ENCODE peak calls at places on chromosome 3, in seven cellular contexts. R, S, L, N, Y, V and D are unnamed samples. For H3K36me3, the result is how much of the 10 kb centered on the place peaks cover.

GRCh38 chr3:67291287-67292252 is 293.5 kb downstream of the KBTBD8 start:
- DNase-seq in R (no peak), S (no peak), Y (no peak), L (no peak), V (no peak), N (no peak), D (no peak)

GRCh38 chr3:8490079-8490552 is 11.5 kb upstream of the LMCD1 start:
- DNase-seq in Y (no peak), R (no peak), S (no peak), V (peak), N (no peak), L (no peak), D (no peak)

GRCh38 chr3:7025581-7026300 is 164.8 kb downstream of the GRM7 start:
- DNase-seq in V (no peak), L (no peak), N (peak), Y (no peak), R (no peak), S (no peak), D (no peak)

GRCh38 chr3:139561959-139562676 is 22.6 kb upstream of the RBP1 start:
- DNase-seq in N (no peak), S (peak), L (no peak), R (no peak), V (peak), Y (peak), D (peak)

GRCh38 chr3:138389144-138389601 is 40.8 kb downstream of the MRAS start:
- DNase-seq in R (no peak), L (no peak), N (no peak), Y (no peak), V (no peak), S (no peak), D (no peak)

GRCh38 chr3:65284971-65285370 is 597.2 kb upstream of the ADAMTS9 start:
- DNase-seq in R (no peak), Y (no peak), V (no peak), S (no peak), L (no peak), N (no peak), D (no peak)

GRCh38 chr3:50227390-50228183 is 8.4 kb upstream of the GNAI2 start:
- DNase-seq in L (peak), S (peak), V (peak), Y (peak), N (peak), R (peak), D (peak)

GRCh38 chr3:72977463-72977862 is 19.1 kb upstream of the PPP4R2 start:
- DNase-seq in Y (no peak), S (no peak), R (no peak), L (no peak), N (no peak), V (no peak), D (no peak)

GRCh38 chr3:126537730-126538281 is 13.9 kb downstream of the CHST13 start:
- DNase-seq in Y (no peak), V (no peak), S (no peak), L (no peak), N (no peak), R (peak), D (no peak)

GRCh38 chr3:69433938-69434263 is 48.0 kb upstream of the FRMD4B start:
- DNase-seq in S (no peak), Y (peak), L (no peak), V (peak), N (peak), R (no peak), D (no peak)

GRCh38 chr3:169534439-169534838 is 129.1 kb downstream of the MECOM start:
- DNase-seq in R (no peak), L (no peak), Y (no peak), S (no peak), N (no peak), V (no peak), D (no peak)

GRCh38 chr3:5058463-5058862 is 63.6 kb upstream of the ARL8B start:
- DNase-seq in Y (no peak), S (no peak), N (no peak), L (no peak), V (peak), R (no peak), D (no peak)

GRCh38 chr3:10514407-10515069 is 9.2 kb upstream of the ATP2B2 start:
- DNase-seq in R (no peak), S (no peak), V (no peak), N (no peak), L (no peak), Y (no peak), D (no peak)

GRCh38 chr3:55189359-55189801 is 261.5 kb upstream of the LRTM1 start:
- DNase-seq in S (no peak), V (peak), L (no peak), Y (no peak), N (no peak), R (no peak), D (no peak)

GRCh38 chr3:140323561-140323960 is 354.3 kb upstream of the TRIM42 start:
- DNase-seq in Y (no peak), R (no peak), L (no peak), S (no peak), N (no peak), V (no peak), D (no peak)

GRCh38 chr3:192901435-192901834 is 16.2 kb downstream of the MB21D2 start:
- DNase-seq in Y (no peak), N (no peak), R (no peak), L (no peak), V (no peak), S (peak), D (no peak)

GRCh38 chr3:172059532-172059931 is 20.2 kb downstream of the FNDC3B start:
- DNase-seq in L (no peak), R (no peak), V (no peak), S (no peak), N (no peak), Y (no peak), D (no peak)

GRCh38 chr3:99648091-99648490 is 9.7 kb downstream of the COL8A1 start:
- DNase-seq in N (no peak), L (no peak), S (peak), R (no peak), Y (no peak), V (peak), D (no peak)

GRCh38 chr3:21477896-21478295 is 273.1 kb downstream of the ZNF385D start:
- DNase-seq in R (no peak), V (no peak), S (no peak), Y (no peak), L (no peak), N (no peak), D (no peak)

GRCh38 chr3:30513374-30514152 is 92.8 kb upstream of the TGFBR2 start:
- DNase-seq in Y (no peak), R (no peak), N (no peak), S (peak), L (no peak), V (no peak), D (no peak)

GRCh38 chr3:122005033-122005565 is 16.9 kb downstream of the ILDR1 start:
- DNase-seq in Y (no peak), N (no peak), L (no peak), V (no peak), R (no peak), S (no peak), D (peak)

GRCh38 chr3:29922990-29923746 is 642.3 kb downstream of the RBMS3 start:
- DNase-seq in N (no peak), V (peak), Y (no peak), R (no peak), L (peak), S (peak), D (no peak)

GRCh38 chr3:118760611-118761606 is 273.7 kb downstream of the IGSF11 start:
- DNase-seq in N (no peak), Y (no peak), S (no peak), L (no peak), R (no peak), V (peak), D (peak)

GRCh38 chr3:31132132-31132769 is 237.8 kb upstream of the GADL1 start:
- DNase-seq in S (peak), N (peak), V (peak), L (no peak), Y (peak), R (no peak), D (peak)

GRCh38 chr3:186095584-186096061 is 13.3 kb downstream of the ETV5 start:
- DNase-seq in Y (no peak), N (no peak), V (no peak), S (no peak), R (no peak), L (no peak), D (no peak)

GRCh38 chr3:186097663-186098451 is 11.0 kb downstream of the ETV5 start:
- DNase-seq in N (peak), R (peak), L (peak), V (peak), S (peak), Y (peak), D (peak)

GRCh38 chr3:186096295-186096694 is 12.6 kb downstream of the ETV5 start:
- DNase-seq in L (no peak), R (no peak), V (no peak), Y (peak), N (no peak), S (no peak), D (no peak)

GRCh38 chr3:186098740-186099139 is 10.1 kb downstream of the ETV5 start:
- DNase-seq in L (no peak), S (no peak), Y (no peak), R (no peak), V (no peak), N (no peak), D (no peak)

DNA sequence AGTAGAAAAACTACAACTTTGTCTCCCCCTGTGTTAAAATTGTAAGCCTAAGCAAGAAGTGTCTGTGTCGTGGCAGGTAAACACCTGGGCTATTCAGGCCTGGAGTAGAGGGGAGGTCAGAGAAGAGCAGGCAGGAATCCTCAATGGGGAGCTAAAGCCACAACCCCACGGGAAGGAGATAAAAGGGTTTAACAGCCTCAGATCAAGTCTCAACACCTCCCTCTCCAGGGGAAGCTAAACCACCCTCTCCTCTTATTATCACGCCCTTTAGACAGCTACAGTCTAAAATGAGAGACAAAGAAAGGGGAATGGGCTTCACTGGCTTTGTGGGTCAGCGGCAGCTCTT is 11.6 kb downstream of the ETV5 start:
- DNase-seq in S (no peak), R (no peak), L (no peak), V (no peak), N (no peak), Y (no peak), D (peak)
- H3K4me3 ChIP-seq in S (no peak), R (peak), L (peak), V (no peak), N (no peak), Y (peak), D (peak)

DNA sequence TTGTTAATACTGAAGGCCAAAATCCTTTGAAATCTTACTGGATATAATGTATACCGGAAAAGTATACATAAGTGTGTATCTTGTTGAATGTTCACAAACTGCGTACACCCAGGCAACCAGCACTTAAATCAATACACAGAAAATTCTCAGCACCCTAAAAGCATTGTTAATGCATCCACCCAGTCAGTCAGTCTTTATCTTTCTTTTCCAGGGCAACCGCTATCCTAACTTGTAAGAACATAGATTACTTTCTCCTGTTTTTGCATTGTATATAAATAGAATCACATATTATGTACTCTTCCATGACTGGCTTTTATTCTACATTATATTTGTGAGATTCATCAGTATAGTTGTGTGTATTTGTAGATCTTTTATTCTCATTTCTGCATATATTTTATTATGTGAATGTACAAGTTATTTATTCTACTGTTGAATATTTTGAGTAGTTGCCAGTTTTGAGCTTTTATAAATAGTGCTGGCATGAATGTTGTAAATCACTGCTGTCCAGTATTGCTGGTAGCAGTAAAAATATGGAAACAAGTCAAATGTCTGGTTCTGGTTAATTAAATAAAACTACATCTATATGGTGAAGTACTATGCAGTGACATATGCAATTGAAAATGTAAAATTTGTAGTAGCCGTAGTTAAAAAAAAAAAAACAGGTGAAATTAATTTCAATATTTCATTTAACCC is 62.1 kb downstream of the PDCD6IP start:
- DNase-seq in Y (no peak), V (no peak), R (no peak), S (no peak), N (no peak), L (no peak), D (no peak)
- H3K36me3 ChIP-seq in Y (under half), V (under half), R (under half), S (under half), N (under half), L (under half), D (under half)

GRCh38 chr3:52408466-52408865 is 36.4 kb downstream of the SEMA3G start:
- DNase-seq in V (no peak), L (no peak), Y (no peak), R (peak), S (no peak), N (no peak), D (no peak)
- H3K4me3 ChIP-seq in V (no peak), L (no peak), Y (no peak), R (peak), S (no peak), N (no peak), D (no peak)

DNA sequence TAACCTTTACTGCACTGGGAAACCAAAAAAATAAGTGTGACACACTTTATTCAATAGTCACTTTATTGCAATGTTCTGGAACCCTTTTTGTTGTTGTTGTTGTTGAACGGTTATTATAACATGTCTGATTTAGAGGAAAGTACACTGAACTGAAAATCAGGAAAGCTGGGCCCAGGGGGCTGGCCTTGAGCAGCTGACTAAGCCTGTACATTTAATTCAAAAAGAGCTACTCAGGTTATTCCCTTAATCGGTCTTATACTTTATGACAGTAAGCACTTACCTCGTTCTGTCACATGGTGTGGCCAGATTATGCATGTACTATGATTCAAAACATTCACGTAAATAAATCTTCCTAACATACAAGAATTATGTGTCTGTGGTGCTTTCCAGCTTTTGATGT is 382.6 kb upstream of the TPRG1 start:
- DNase-seq in S (peak), Y (no peak), R (no peak), N (no peak), V (no peak), L (no peak), D (no peak)
- H3K36me3 ChIP-seq in S (under half), Y (under half), R (under half), N (under half), V (under half), L (under half), D (under half)

DNA sequence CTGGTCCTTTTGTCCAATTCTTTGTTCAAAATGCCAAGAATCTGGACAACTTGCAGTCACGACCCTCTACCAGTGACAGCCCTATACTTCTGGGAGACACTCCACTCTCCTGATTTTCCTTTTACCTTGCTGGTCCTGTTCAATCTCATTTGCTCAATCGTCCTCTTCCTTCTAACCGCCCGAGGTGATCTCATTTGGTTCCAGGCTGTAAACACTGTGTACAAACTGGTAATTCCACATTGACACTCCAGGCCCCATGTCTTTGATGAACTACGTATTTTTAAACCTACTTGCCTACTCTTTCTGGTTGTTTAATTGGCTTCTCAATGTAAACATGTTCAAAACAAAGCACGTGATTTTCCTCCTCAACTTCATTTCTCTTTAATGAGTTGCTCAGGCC is 23.7 kb upstream of the C3orf49 start:
- DNase-seq in Y (no peak), S (no peak), R (no peak), L (no peak), V (no peak), N (no peak), D (no peak)
- H3K4me3 ChIP-seq in Y (no peak), S (no peak), R (no peak), L (no peak), V (no peak), N (no peak), D (no peak)

GRCh38 chr3:131020122-131020693 is 6.4 kb downstream of the ASTE1 start:
- DNase-seq in N (no peak), R (no peak), V (no peak), Y (no peak), L (no peak), S (no peak), D (no peak)

DNA sequence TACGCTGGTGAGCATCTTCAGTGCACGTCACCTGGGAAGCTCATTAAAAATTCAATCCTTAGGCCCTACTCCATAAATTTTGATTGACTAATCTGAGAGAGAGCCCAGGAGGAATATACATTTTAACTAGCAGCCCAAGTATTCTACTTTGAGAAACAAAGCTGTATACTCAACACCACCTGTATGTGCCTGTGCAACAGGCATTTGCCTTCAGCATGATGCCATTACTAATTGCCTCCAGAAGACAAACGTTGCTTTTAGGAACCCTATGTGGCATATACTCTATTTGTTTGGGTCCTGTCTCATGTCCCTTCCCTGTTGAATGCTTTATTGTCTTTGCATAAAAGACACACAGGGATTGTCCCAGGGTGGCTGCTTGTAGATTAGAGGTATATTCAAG is 7.7 kb downstream of the ASTE1 start:
- DNase-seq in N (no peak), S (no peak), Y (no peak), R (no peak), V (no peak), L (no peak), D (no peak)
- H3K36me3 ChIP-seq in N (under half), S (under half), Y (under half), R (under half), V (under half), L (under half), D (under half)